ENCODE peak calls at places on chromosomes 2 and 18, in nine cellular contexts. R is left lung; E is M059J; A is HFFc6; M is effector memory CD4-positive, alpha-beta T cell; I is Calu3; Z is cardiac fibroblast; D is ELR; V is LoVo. Q is an unnamed sample.

GRCh38 chr2:84297155-84297554 is 161.9 kb downstream of the SUCLG1 start:
- DNase-seq in R (no peak), E (peak; percentile 54), A (no peak), M (no peak), I (peak; percentile 60), Z (no peak), D (peak; percentile 66), V (peak; percentile 85), Q (no peak)

GRCh38 chr2:238128061-238129040 is 10.1 kb upstream of the KLHL30 start:
- DNase-seq in R (peak; percentile 74), E (no peak), A (no peak), M (no peak), I (no peak), Z (no peak), D (no peak), V (no peak), Q (no peak)

GRCh38 chr2:177753682-177754475 is 318.7 kb downstream of the PDE11A start:
- DNase-seq in R (no peak), E (peak; percentile 48), A (peak; percentile 91), M (peak; percentile 4), I (no peak), Z (peak; percentile 71), D (peak; percentile 74), V (no peak), Q (peak; percentile 13)

GRCh38 chr2:241391892-241392665 is 36.0 kb downstream of the FARP2 start:
- DNase-seq in R (no peak), E (peak; percentile 13), A (peak; percentile 48), M (no peak), I (peak; percentile 62), Z (peak; percentile 43), D (peak; percentile 39), V (no peak), Q (no peak)

GRCh38 chr2:31729065-31729439 is 148.3 kb upstream of the SRD5A2 start:
- DNase-seq in R (no peak), E (no peak), A (no peak), M (no peak), I (no peak), Z (no peak), D (no peak), V (no peak), Q (no peak)

GRCh38 chr18:9831046-9831722 is 54.6 kb upstream of the TXNDC2 start:
- DNase-seq in R (no peak), E (no peak), A (no peak), M (no peak), I (no peak), Z (no peak), D (no peak), V (no peak), Q (no peak)

GRCh38 chr2:2919026-2919425 is 458.6 kb downstream of the EIPR1 start:
- DNase-seq in R (no peak), E (no peak), A (no peak), M (no peak), I (no peak), Z (no peak), D (no peak), V (no peak), Q (no peak)

GRCh38 chr2:68287580-68288441 is 31.9 kb downstream of the CNRIP1 start:
- DNase-seq in R (no peak), E (peak; percentile 29), A (no peak), M (no peak), I (no peak), Z (peak; percentile 55), D (peak; percentile 9), V (no peak), Q (no peak)

GRCh38 chr18:63588869-63589268 is 1.7 kb downstream of the SERPINB13 start:
- DNase-seq in R (no peak), E (no peak), A (no peak), M (no peak), I (no peak), Z (peak; percentile 21), D (no peak), V (no peak), Q (no peak)

GRCh38 chr2:99710720-99711612 is 221.1 kb upstream of the REV1 start:
- DNase-seq in R (no peak), E (no peak), A (no peak), M (no peak), I (no peak), Z (no peak), D (no peak), V (no peak), Q (no peak)

GRCh38 chr2:217955881-217956493 is 46.8 kb downstream of the TNS1 start:
- DNase-seq in R (no peak), E (no peak), A (no peak), M (no peak), I (no peak), Z (no peak), D (no peak), V (no peak), Q (no peak)

GRCh38 chr2:29528891-29529520 is 392.4 kb downstream of the ALK start:
- DNase-seq in R (peak; percentile 68), E (peak; percentile 86), A (peak; percentile 81), M (no peak), I (no peak), Z (peak; percentile 71), D (peak; percentile 79), V (no peak), Q (no peak)

GRCh38 chr2:152445791-152446201 is 110.8 kb downstream of the FMNL2 start:
- DNase-seq in R (no peak), E (peak; percentile 92), A (peak; percentile 92), M (no peak), I (no peak), Z (peak; percentile 94), D (peak; percentile 90), V (no peak), Q (no peak)

GRCh38 chr2:219309278-219309677 is at the start of gene PTPRN:
- DNase-seq in R (peak; percentile 69), E (no peak), A (no peak), M (no peak), I (no peak), Z (no peak), D (peak; percentile 35), V (no peak), Q (no peak)

GRCh38 chr2:212274215-212274614 is 264.4 kb downstream of the ERBB4 start:
- DNase-seq in R (no peak), E (no peak), A (no peak), M (no peak), I (no peak), Z (no peak), D (no peak), V (no peak), Q (no peak)

GRCh38 chr18:12422936-12423335 is 15.2 kb downstream of the PRELID3A start:
- DNase-seq in R (no peak), E (no peak), A (no peak), M (no peak), I (peak; percentile 57), Z (no peak), D (no peak), V (no peak), Q (no peak)

GRCh38 chr2:64423303-64423702 is 30.7 kb upstream of the LGALSL start:
- DNase-seq in R (no peak), E (no peak), A (no peak), M (no peak), I (no peak), Z (no peak), D (no peak), V (no peak), Q (no peak)

GRCh38 chr2:158745067-158745865 is 49.9 kb upstream of the DAPL1 start:
- DNase-seq in R (no peak), E (peak; percentile 60), A (peak; percentile 41), M (no peak), I (peak; percentile 51), Z (peak; percentile 82), D (peak; percentile 78), V (peak; percentile 39), Q (no peak)

GRCh38 chr2:229445013-229445412 is 173.9 kb upstream of the PID1 start:
- DNase-seq in R (peak; percentile 69), E (peak; percentile 94), A (peak; percentile 90), M (no peak), I (peak; percentile 68), Z (peak; percentile 99), D (peak; percentile 98), V (no peak), Q (no peak)

GRCh38 chr2:226649871-226650660 is 149.6 kb downstream of the IRS1 start:
- DNase-seq in R (peak; percentile 62), E (peak; percentile 99), A (peak; percentile 96), M (peak; percentile 23), I (peak; percentile 87), Z (peak; percentile 100), D (peak; percentile 99), V (peak; percentile 96), Q (no peak)